ENCODE peak calls at places on chromosomes 3 and 15, in six cellular contexts. C, U, F, K, D and A are unnamed samples.

GRCh38 chr3:197516517-197516889 is 39.3 kb downstream of the BDH1 start:
- DNase-seq in C (no peak), U (no peak), F (no peak), K (no peak), D (peak; percentile 40), A (no peak)

GRCh38 chr3:124351430-124352142 is 359.7 kb upstream of the ROPN1 start:
- DNase-seq in C (peak; percentile 8), U (peak; percentile 49), F (no peak), K (peak; percentile 52), D (peak; percentile 50), A (no peak)

GRCh38 chr3:111714305-111714704 is 119.2 kb upstream of the ZBED2 start:
- DNase-seq in C (no peak), U (no peak), F (no peak), K (no peak), D (no peak), A (no peak)

GRCh38 chr3:187361835-187362234 is 6.3 kb upstream of the RTP4 start:
- DNase-seq in C (no peak), U (no peak), F (no peak), K (no peak), D (no peak), A (no peak)

GRCh38 chr15:57340673-57341259 is 35.5 kb upstream of the CGNL1 start:
- DNase-seq in C (peak; percentile 40), U (peak; percentile 46), F (no peak), K (peak; percentile 54), D (peak; percentile 55), A (peak; percentile 52)

GRCh38 chr3:140521751-140522445 is 156.0 kb upstream of the TRIM42 start:
- DNase-seq in C (no peak), U (no peak), F (no peak), K (no peak), D (no peak), A (no peak)

GRCh38 chr15:91992940-91993339 is 139.4 kb downstream of the SLCO3A1 start:
- DNase-seq in C (no peak), U (no peak), F (no peak), K (no peak), D (no peak), A (no peak)

GRCh38 chr15:51223771-51224229 is 114.6 kb downstream of the CYP19A1 start:
- DNase-seq in C (no peak), U (no peak), F (no peak), K (no peak), D (peak; percentile 46), A (no peak)

GRCh38 chr3:179929091-179929529 is 107.6 kb downstream of the PEX5L start:
- DNase-seq in C (peak; percentile 77), U (peak; percentile 37), F (peak; percentile 28), K (peak; percentile 24), D (peak; percentile 53), A (peak; percentile 1)

GRCh38 chr3:93843981-93844380 is 129.7 kb downstream of the PROS1 start:
- DNase-seq in C (no peak), U (no peak), F (no peak), K (no peak), D (no peak), A (no peak)

GRCh38 chr15:84766461-84767005 is 18.1 kb downstream of the ZNF592 start:
- DNase-seq in C (no peak), U (no peak), F (no peak), K (no peak), D (no peak), A (no peak)

GRCh38 chr3:192409203-192409837 is 318.0 kb downstream of the FGF12 start:
- DNase-seq in C (no peak), U (no peak), F (no peak), K (peak; percentile 49), D (no peak), A (no peak)

GRCh38 chr3:111690242-111690641 is 95.1 kb upstream of the ZBED2 start:
- DNase-seq in C (no peak), U (no peak), F (no peak), K (no peak), D (no peak), A (no peak)

GRCh38 chr3:5022966-5023776 is 43.9 kb downstream of the BHLHE40 start:
- DNase-seq in C (no peak), U (peak; percentile 44), F (no peak), K (no peak), D (peak; percentile 64), A (no peak)

GRCh38 chr3:193808317-193808716 is 215.3 kb downstream of the OPA1 start:
- DNase-seq in C (no peak), U (no peak), F (no peak), K (no peak), D (no peak), A (no peak)

GRCh38 chr15:43484455-43484854 is 8.5 kb downstream of the TP53BP1 start:
- DNase-seq in C (no peak), U (no peak), F (no peak), K (no peak), D (no peak), A (no peak)

GRCh38 chr15:38809621-38810020 is 245.0 kb upstream of the RASGRP1 start:
- DNase-seq in C (no peak), U (no peak), F (no peak), K (no peak), D (no peak), A (no peak)

GRCh38 chr15:95503640-95504225 is 826.8 kb upstream of the NR2F2 start:
- DNase-seq in C (no peak), U (no peak), F (no peak), K (no peak), D (no peak), A (no peak)

GRCh38 chr15:60751985-60752952 is 273.3 kb upstream of the ICE2 start:
- DNase-seq in C (no peak), U (no peak), F (no peak), K (peak; percentile 49), D (peak; percentile 80), A (no peak)

GRCh38 chr3:132756108-132756650 is 34.0 kb upstream of the NPHP3 start:
- DNase-seq in C (no peak), U (no peak), F (no peak), K (no peak), D (no peak), A (no peak)

GRCh38 chr15:40336129-40337122 is 4.3 kb downstream of the CCDC9B start:
- DNase-seq in C (no peak), U (no peak), F (no peak), K (no peak), D (peak; percentile 43), A (no peak)

GRCh38 chr3:34405159-34405558 is 606.7 kb downstream of the PDCD6IP start:
- DNase-seq in C (no peak), U (no peak), F (no peak), K (no peak), D (no peak), A (no peak)

GRCh38 chr3:150237490-150237889 is 170.6 kb upstream of the TSC22D2 start:
- DNase-seq in C (no peak), U (no peak), F (no peak), K (no peak), D (no peak), A (no peak)

GRCh38 chr3:189132125-189132744 is 39.5 kb upstream of the TPRG1 start:
- DNase-seq in C (peak; percentile 87), U (peak; percentile 35), F (no peak), K (peak; percentile 31), D (peak; percentile 49), A (peak; percentile 95)

GRCh38 chr3:40899286-40899712 is 300.0 kb upstream of the CTNNB1 start:
- DNase-seq in C (no peak), U (no peak), F (no peak), K (no peak), D (no peak), A (no peak)

GRCh38 chr3:81864273-81864672 is 102.8 kb upstream of the GBE1 start:
- DNase-seq in C (no peak), U (no peak), F (no peak), K (no peak), D (no peak), A (no peak)

GRCh38 chr3:127150915-127151564 is 41.9 kb upstream of the PRR23E start:
- DNase-seq in C (no peak), U (no peak), F (no peak), K (no peak), D (no peak), A (no peak)

GRCh38 chr15:33858836-33859235 is 109.5 kb upstream of the CHRM5 start:
- DNase-seq in C (no peak), U (no peak), F (no peak), K (no peak), D (no peak), A (no peak)

GRCh38 chr15:35289029-35289617 is 204.0 kb upstream of the NANOGP8 start:
- DNase-seq in C (no peak), U (no peak), F (no peak), K (peak; percentile 20), D (peak; percentile 45), A (peak; percentile 17)

GRCh38 chr3:65558821-65559220 is 479.9 kb downstream of the MAGI1 start:
- DNase-seq in C (no peak), U (no peak), F (no peak), K (no peak), D (no peak), A (no peak)
- H3K27ac ChIP-seq in C (no peak overlapping the region), U (no peak overlapping the region), F (no peak overlapping the region), K (no peak overlapping the region), D (no peak overlapping the region), A (no peak overlapping the region)

GRCh38 chr3:44576661-44577060 is 8.1 kb upstream of the ZNF660 start:
- DNase-seq in C (no peak), U (no peak), F (no peak), K (no peak), D (no peak), A (no peak)
- H3K9me3 ChIP-seq in C (peaks cover under 1% of the 10 kb centered on the region), U (peaks cover 19% of the 10 kb centered on the region), F (peaks cover 12% of the 10 kb centered on the region), K (no peaks in the 10 kb centered on the region), D (no peaks in the 10 kb centered on the region), A (peaks cover 12% of the 10 kb centered on the region)

GRCh38 chr3:113439576-113439975 is 1.7 kb downstream of the CFAP44 start:
- DNase-seq in C (no peak), U (no peak), F (no peak), K (no peak), D (no peak), A (no peak)

GRCh38 chr3:113438224-113438623 is 3.1 kb downstream of the CFAP44 start:
- DNase-seq in C (no peak), U (no peak), F (no peak), K (no peak), D (no peak), A (no peak)

GRCh38 chr3:113436794-113437193 is 4.5 kb downstream of the CFAP44 start:
- DNase-seq in C (no peak), U (no peak), F (no peak), K (no peak), D (no peak), A (no peak)

DNA sequence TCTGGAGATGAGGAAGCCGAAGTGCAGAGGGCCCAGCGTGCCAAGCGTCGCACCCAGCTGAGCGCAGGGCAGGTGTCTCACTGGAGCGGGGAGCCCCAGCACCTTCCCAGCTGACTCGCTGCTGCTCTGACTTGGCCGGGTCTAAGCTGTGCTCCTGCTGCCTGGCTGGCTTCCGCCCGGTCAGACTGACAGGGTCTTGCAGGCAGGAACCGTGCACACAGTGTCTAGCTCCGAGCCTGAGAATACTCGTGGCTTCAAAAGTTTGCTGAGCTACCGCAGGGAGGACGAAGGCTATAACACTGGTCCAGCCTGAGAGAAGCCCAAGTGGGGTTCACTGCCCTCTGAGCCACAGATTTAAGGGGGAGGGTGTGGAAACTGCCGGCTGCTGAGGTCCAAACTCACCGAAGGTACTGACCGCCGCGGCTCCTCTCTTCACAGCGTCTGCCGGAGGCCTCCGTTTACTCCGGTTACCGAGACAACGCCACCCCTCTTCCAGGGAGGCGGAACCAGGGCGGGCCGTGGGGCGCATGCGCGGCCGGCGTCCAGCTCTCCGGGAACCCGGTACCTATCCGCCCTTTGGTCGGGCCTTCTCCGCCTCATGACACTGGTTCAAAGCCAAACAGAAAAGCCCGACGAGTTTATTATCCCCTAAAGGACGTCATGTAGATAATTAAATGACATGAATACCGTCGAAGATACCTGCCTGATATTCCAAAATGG is at the start of gene CFAP44:
- DNase-seq in C (no peak), U (peak; percentile 63), F (peak; percentile 33), K (peak; percentile 78), D (peak; percentile 77), A (peak; percentile 42)
- H3K4me1 ChIP-seq in C (no peaks in the 10 kb centered on the region), U (no peaks in the 10 kb centered on the region), F (no peaks in the 10 kb centered on the region), K (peaks cover 4% of the 10 kb centered on the region), D (no peaks in the 10 kb centered on the region), A (no peaks in the 10 kb centered on the region)

GRCh38 chr3:31960793-31961431 is 20.1 kb downstream of the OSBPL10 start:
- DNase-seq in C (peak; percentile 18), U (no peak), F (no peak), K (no peak), D (no peak), A (no peak)
- H3K27ac ChIP-seq in C (no peak overlapping the region), U (no peak overlapping the region), F (peak overlapping the region; percentile 86), K (no peak overlapping the region), D (no peak overlapping the region), A (no peak overlapping the region)